ENCODE peak calls at places on chromosomes 4 and X, in ten cellular contexts. N is GM03348; Y is mesendoderm; M is activated CD8-positive, alpha-beta memory T cell treated with anti-CD3 and anti-CD28 coated beads for 4 hours; P is glutamatergic neuron; X is EL; W is stimulated activated CD8-positive, alpha-beta memory T cell treated with anti-CD3 and anti-CD28 coated beads, Interleukin-4, amount 100 ng/mL, for 4 hours; E is sigmoid colon; U is ascending aorta; C is anterior cingulate cortex. J is an unnamed sample.

GRCh38 chr4:18366762-18367358 is 345.3 kb upstream of the LCORL start:
- DNase-seq in W (no peak), P (no peak), E (no peak), M (no peak), N (no peak), C (no peak), X (peak; percentile 30), U (no peak), Y (peak; percentile 47), J (no peak)

GRCh38 chr4:72966652-72967051 is 102.9 kb downstream of the COX18 start:
- DNase-seq in W (no peak), Y (no peak), U (no peak), P (no peak), X (no peak), C (no peak), N (no peak), E (no peak), M (no peak), J (no peak)

GRCh38 chr4:1471443-1472147 is 65.4 kb upstream of the NKX1-1 start:
- DNase-seq in N (no peak), M (no peak), U (peak; percentile 59), W (no peak), P (peak; percentile 17), X (no peak), E (peak; percentile 48), Y (no peak), C (no peak), J (peak; percentile 22)

GRCh38 chrX:132101799-132102198 is 26.0 kb downstream of the FRMD7 start:
- DNase-seq in Y (no peak), P (no peak), M (no peak), C (no peak), E (no peak), N (no peak), W (no peak), U (no peak), X (no peak), J (no peak)

GRCh38 chrX:23235051-23235450 is 99.6 kb upstream of the PTCHD1 start:
- DNase-seq in Y (no peak), P (no peak), N (no peak), X (no peak), M (no peak), E (no peak), W (no peak), C (no peak), U (no peak), J (no peak)

GRCh38 chr4:148857234-148857972 is 415.2 kb upstream of the NR3C2 start:
- DNase-seq in X (no peak), W (no peak), U (no peak), P (no peak), Y (no peak), N (no peak), E (no peak), M (no peak), C (no peak), J (no peak)

GRCh38 chrX:112820364-112821308 is 20.0 kb downstream of the AMOT start:
- DNase-seq in X (no peak), C (no peak), W (no peak), U (no peak), Y (no peak), E (no peak), N (no peak), P (no peak), M (no peak), J (no peak)

GRCh38 chr4:168865854-168866253 is 144.2 kb downstream of the CBR4 start:
- DNase-seq in M (no peak), E (no peak), W (no peak), X (no peak), U (no peak), C (no peak), Y (no peak), P (no peak), N (no peak), J (no peak)

GRCh38 chr4:121138014-121138413 is 26.1 kb downstream of the TNIP3 start:
- DNase-seq in M (peak; percentile 34), C (no peak), N (no peak), Y (no peak), E (no peak), P (no peak), X (no peak), U (no peak), W (no peak), J (no peak)

GRCh38 chr4:111945014-111945413 is 200.2 kb upstream of the FAM241A start:
- DNase-seq in E (no peak), P (no peak), M (no peak), W (no peak), X (no peak), N (no peak), Y (peak; percentile 50), C (no peak), U (no peak), J (no peak)

GRCh38 chrX:17741123-17741511 is 3.8 kb downstream of the SCML1 start:
- DNase-seq in N (no peak), E (no peak), X (no peak), P (no peak), U (no peak), M (no peak), C (no peak), Y (peak; percentile 7), W (no peak), J (no peak)

GRCh38 chrX:12610079-12610478 is 181.1 kb upstream of the PRPS2 start:
- DNase-seq in Y (no peak), M (no peak), C (no peak), X (peak; percentile 74), N (peak; percentile 62), W (no peak), P (no peak), U (no peak), E (no peak), J (no peak)

GRCh38 chr4:142817442-142817841 is 28.7 kb downstream of the INPP4B start:
- DNase-seq in M (no peak), C (no peak), U (peak; percentile 81), X (peak; percentile 95), E (no peak), Y (peak; percentile 24), W (no peak), P (no peak), N (peak; percentile 65), J (peak; percentile 35)

GRCh38 chr4:41207330-41207831 is 7.0 kb downstream of the APBB2 start:
- DNase-seq in Y (no peak), N (peak; percentile 46), M (no peak), W (no peak), C (no peak), P (no peak), U (no peak), E (no peak), X (peak; percentile 56), J (no peak)

GRCh38 chr4:44738615-44739014 is 12.3 kb upstream of the GNPDA2 start:
- DNase-seq in N (no peak), U (no peak), X (no peak), P (no peak), C (no peak), E (no peak), M (no peak), W (no peak), Y (peak; percentile 6), J (no peak)

GRCh38 chrX:9467751-9468150 is 2.9 kb downstream of the TBL1X start:
- DNase-seq in N (no peak), U (no peak), M (no peak), W (no peak), Y (peak; percentile 10), C (no peak), E (no peak), P (no peak), X (no peak), J (no peak)

GRCh38 chr4:81460115-81460836 is 11.4 kb downstream of the RASGEF1B start:
- DNase-seq in U (no peak), Y (no peak), M (no peak), N (no peak), P (no peak), E (no peak), X (no peak), W (no peak), C (peak; percentile 15), J (no peak)

GRCh38 chr4:73189274-73189810 is 69.3 kb downstream of the ANKRD17 start:
- DNase-seq in C (no peak), P (no peak), N (no peak), E (no peak), U (no peak), Y (peak; percentile 17), W (no peak), X (peak; percentile 39), M (no peak), J (no peak)

GRCh38 chr4:142474398-142475087 is 371.6 kb downstream of the INPP4B start:
- DNase-seq in X (peak; percentile 21), C (no peak), N (no peak), Y (no peak), U (no peak), P (no peak), E (no peak), M (no peak), W (no peak), J (peak; percentile 66)

GRCh38 chr4:142886566-142886965 is 40.5 kb upstream of the INPP4B start:
- DNase-seq in U (no peak), Y (peak; percentile 84), C (no peak), W (no peak), N (no peak), P (no peak), E (no peak), X (no peak), M (no peak), J (no peak)

GRCh38 chr4:183300660-183301059 is 19.4 kb downstream of the CLDN22 start:
- DNase-seq in U (no peak), M (no peak), E (no peak), Y (no peak), P (no peak), C (no peak), N (no peak), X (no peak), W (no peak), J (no peak)

GRCh38 chr4:17511950-17512795 is at the start of gene QDPR:
- DNase-seq in Y (peak; percentile 87), C (peak; percentile 89), P (peak; percentile 87), U (peak; percentile 89), X (peak; percentile 84), M (peak; percentile 29), W (peak; percentile 24), N (peak; percentile 95), E (peak; percentile 81), J (peak; percentile 25)

GRCh38 chr4:40322853-40323252 is 12.3 kb upstream of the CHRNA9 start:
- DNase-seq in W (no peak), C (no peak), U (no peak), N (no peak), X (no peak), E (no peak), Y (peak; percentile 38), M (no peak), P (no peak), J (no peak)

GRCh38 chrX:136347706-136348105 is 46.9 kb downstream of the ADGRG4 start:
- DNase-seq in W (no peak), Y (no peak), P (no peak), E (no peak), U (no peak), X (no peak), N (no peak), C (no peak), M (no peak), J (no peak)

GRCh38 chrX:39613997-39614679 is 483.6 kb downstream of the BCOR start:
- DNase-seq in N (no peak), C (no peak), P (no peak), Y (peak; percentile 4), W (peak; percentile 27), M (peak; percentile 68), X (no peak), E (no peak), U (no peak), J (no peak)

GRCh38 chr4:119307606-119308005 is 14.3 kb downstream of the FABP2 start:
- DNase-seq in C (no peak), Y (no peak), W (no peak), U (no peak), M (no peak), P (no peak), E (no peak), N (no peak), X (no peak), J (no peak)

GRCh38 chr4:113973349-113973748 is 6.1 kb downstream of the ARSJ start:
- DNase-seq in M (no peak), W (no peak), U (no peak), N (no peak), X (no peak), C (no peak), E (no peak), P (no peak), Y (no peak), J (no peak)

GRCh38 chrX:119655125-119655524 is 37.8 kb downstream of the SEPTIN6 start:
- DNase-seq in M (peak; percentile 27), N (peak; percentile 56), E (no peak), X (peak; percentile 78), W (peak; percentile 6), Y (peak; percentile 20), P (no peak), U (no peak), C (no peak), J (no peak)